ENCODE peak calls at places on chromosomes 7 and 10, in ten cellular contexts. One of them, this sample, is unnamed. For H3K4me1, the result is how much of the 10 kb centered on the place peaks cover.

GRCh38 chr7:41147651-41148360 is 555.1 kb downstream of the INHBA start:
- DNase-seq in left ventricle myocardium inferior: no peak
- DNase-seq in OCI-LY7: no peak
- DNase-seq in breast epithelium: no peak
- DNase-seq in astrocyte: peak
- DNase-seq in CD4-positive, CD25-positive, alpha-beta regulatory T cell: no peak
- DNase-seq in GM23338: no peak
- DNase-seq in thyroid gland: no peak
- DNase-seq in A549: no peak
- DNase-seq in mammary epithelial cell: no peak
- DNase-seq in this sample: no peak

GRCh38 chr7:23530901-23531793 is 634 bp downstream of the TRA2A start:
- DNase-seq in left ventricle myocardium inferior: peak
- DNase-seq in OCI-LY7: peak
- DNase-seq in breast epithelium: no peak
- DNase-seq in astrocyte: peak
- DNase-seq in CD4-positive, CD25-positive, alpha-beta regulatory T cell: peak
- DNase-seq in GM23338: peak
- DNase-seq in thyroid gland: peak
- DNase-seq in A549: peak
- DNase-seq in mammary epithelial cell: peak
- DNase-seq in this sample: peak

GRCh38 chr10:35986756-35987467 is 344.8 kb upstream of the FZD8 start:
- DNase-seq in left ventricle myocardium inferior: no peak
- DNase-seq in OCI-LY7: no peak
- DNase-seq in breast epithelium: no peak
- DNase-seq in astrocyte: no peak
- DNase-seq in CD4-positive, CD25-positive, alpha-beta regulatory T cell: no peak
- DNase-seq in GM23338: no peak
- DNase-seq in thyroid gland: no peak
- DNase-seq in A549: no peak
- DNase-seq in mammary epithelial cell: no peak
- DNase-seq in this sample: no peak

GRCh38 chr10:118412132-118412531 is 70.0 kb upstream of the FAM204A start:
- DNase-seq in left ventricle myocardium inferior: no peak
- DNase-seq in OCI-LY7: no peak
- DNase-seq in breast epithelium: no peak
- DNase-seq in astrocyte: no peak
- DNase-seq in CD4-positive, CD25-positive, alpha-beta regulatory T cell: no peak
- DNase-seq in GM23338: no peak
- DNase-seq in thyroid gland: no peak
- DNase-seq in A549: no peak
- DNase-seq in mammary epithelial cell: no peak
- DNase-seq in this sample: no peak

GRCh38 chr7:142384508-142384922 is 126.7 kb upstream of the PRSS58 start:
- DNase-seq in left ventricle myocardium inferior: no peak
- DNase-seq in OCI-LY7: no peak
- DNase-seq in breast epithelium: no peak
- DNase-seq in astrocyte: peak
- DNase-seq in CD4-positive, CD25-positive, alpha-beta regulatory T cell: no peak
- DNase-seq in GM23338: no peak
- DNase-seq in thyroid gland: no peak
- DNase-seq in A549: no peak
- DNase-seq in mammary epithelial cell: peak
- DNase-seq in this sample: no peak

GRCh38 chr10:30111340-30111980 is 52.1 kb upstream of the JCAD start:
- DNase-seq in left ventricle myocardium inferior: no peak
- DNase-seq in OCI-LY7: no peak
- DNase-seq in breast epithelium: no peak
- DNase-seq in astrocyte: peak
- DNase-seq in CD4-positive, CD25-positive, alpha-beta regulatory T cell: no peak
- DNase-seq in GM23338: no peak
- DNase-seq in thyroid gland: no peak
- DNase-seq in A549: peak
- DNase-seq in mammary epithelial cell: no peak
- DNase-seq in this sample: no peak

GRCh38 chr7:99473315-99473596 is 566 bp downstream of the ZNF789 start:
- DNase-seq in left ventricle myocardium inferior: no peak
- DNase-seq in OCI-LY7: peak
- DNase-seq in breast epithelium: no peak
- DNase-seq in astrocyte: peak
- DNase-seq in CD4-positive, CD25-positive, alpha-beta regulatory T cell: no peak
- DNase-seq in GM23338: peak
- DNase-seq in thyroid gland: no peak
- DNase-seq in A549: peak
- DNase-seq in mammary epithelial cell: peak
- DNase-seq in this sample: no peak

GRCh38 chr7:89357121-89357520 is 561.6 kb upstream of the TEX47 start:
- DNase-seq in left ventricle myocardium inferior: no peak
- DNase-seq in OCI-LY7: no peak
- DNase-seq in breast epithelium: no peak
- DNase-seq in astrocyte: no peak
- DNase-seq in CD4-positive, CD25-positive, alpha-beta regulatory T cell: no peak
- DNase-seq in GM23338: no peak
- DNase-seq in thyroid gland: no peak
- DNase-seq in A549: no peak
- DNase-seq in mammary epithelial cell: no peak
- DNase-seq in this sample: no peak

GRCh38 chr10:121594623-121595320 is 3.5 kb downstream of the FGFR2 start:
- DNase-seq in left ventricle myocardium inferior: no peak
- DNase-seq in OCI-LY7: no peak
- DNase-seq in breast epithelium: no peak
- DNase-seq in astrocyte: peak
- DNase-seq in CD4-positive, CD25-positive, alpha-beta regulatory T cell: no peak
- DNase-seq in GM23338: no peak
- DNase-seq in thyroid gland: peak
- DNase-seq in A549: no peak
- DNase-seq in mammary epithelial cell: no peak
- DNase-seq in this sample: no peak

GRCh38 chr7:127822822-127823508 is 171.0 kb downstream of the SND1 start:
- DNase-seq in left ventricle myocardium inferior: no peak
- DNase-seq in OCI-LY7: peak
- DNase-seq in breast epithelium: no peak
- DNase-seq in astrocyte: no peak
- DNase-seq in CD4-positive, CD25-positive, alpha-beta regulatory T cell: no peak
- DNase-seq in GM23338: peak
- DNase-seq in thyroid gland: no peak
- DNase-seq in A549: no peak
- DNase-seq in mammary epithelial cell: peak
- DNase-seq in this sample: no peak

GRCh38 chr7:73770002-73770859 is at the start of gene CLDN3:
- DNase-seq in left ventricle myocardium inferior: no peak
- DNase-seq in OCI-LY7: peak
- DNase-seq in breast epithelium: peak
- DNase-seq in astrocyte: peak
- DNase-seq in CD4-positive, CD25-positive, alpha-beta regulatory T cell: no peak
- DNase-seq in GM23338: peak
- DNase-seq in thyroid gland: peak
- DNase-seq in A549: peak
- DNase-seq in mammary epithelial cell: peak
- DNase-seq in this sample: peak

GRCh38 chr7:138796038-138796580 is 1.7 kb upstream of the TMEM213 start:
- DNase-seq in left ventricle myocardium inferior: no peak
- DNase-seq in OCI-LY7: no peak
- DNase-seq in breast epithelium: no peak
- DNase-seq in astrocyte: no peak
- DNase-seq in CD4-positive, CD25-positive, alpha-beta regulatory T cell: no peak
- DNase-seq in GM23338: no peak
- DNase-seq in thyroid gland: no peak
- DNase-seq in A549: no peak
- DNase-seq in mammary epithelial cell: no peak
- DNase-seq in this sample: no peak

GRCh38 chr10:61901829-61902447 is 439 bp downstream of the ARID5B start:
- DNase-seq in left ventricle myocardium inferior: no peak
- DNase-seq in OCI-LY7: peak
- DNase-seq in breast epithelium: no peak
- DNase-seq in astrocyte: peak
- DNase-seq in CD4-positive, CD25-positive, alpha-beta regulatory T cell: no peak
- DNase-seq in GM23338: peak
- DNase-seq in thyroid gland: peak
- DNase-seq in A549: peak
- DNase-seq in mammary epithelial cell: peak
- DNase-seq in this sample: no peak

DNA sequence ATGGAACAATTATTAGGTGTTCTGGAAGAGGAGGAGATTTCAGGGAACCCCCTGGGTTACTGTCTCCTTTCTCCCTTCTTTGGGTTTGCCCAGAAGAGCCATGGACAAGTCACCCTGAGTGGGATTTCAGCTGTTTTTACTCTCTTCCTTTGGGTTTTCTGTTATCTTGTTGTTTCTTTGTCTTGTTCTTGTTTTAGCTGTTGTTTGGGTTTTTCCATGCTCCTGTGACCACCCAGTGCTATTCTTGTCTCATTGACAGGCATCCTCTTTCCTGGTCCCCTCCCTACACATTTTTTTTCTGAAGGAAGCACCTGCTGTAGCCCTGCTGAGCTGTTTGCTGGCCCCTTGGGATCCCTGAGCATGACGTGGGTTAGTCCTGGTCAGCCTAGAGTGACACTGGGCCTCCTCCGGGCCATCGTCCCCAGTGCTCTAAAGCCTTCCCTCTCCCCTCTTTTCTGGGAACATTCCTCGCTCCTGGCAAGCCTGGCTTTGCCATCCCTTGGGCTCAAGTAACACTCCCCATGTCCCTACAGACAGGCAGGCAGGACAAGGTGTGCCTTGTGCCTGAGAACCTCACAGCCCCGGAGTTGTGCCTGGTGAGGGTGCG is 3.5 kb downstream of the SH2D4B start:
- DNase-seq in left ventricle myocardium inferior: peak
- DNase-seq in OCI-LY7: no peak
- DNase-seq in breast epithelium: no peak
- DNase-seq in astrocyte: no peak
- DNase-seq in CD4-positive, CD25-positive, alpha-beta regulatory T cell: no peak
- DNase-seq in GM23338: no peak
- DNase-seq in thyroid gland: no peak
- DNase-seq in A549: no peak
- DNase-seq in mammary epithelial cell: no peak
- DNase-seq in this sample: no peak
- H3K27ac ChIP-seq in left ventricle myocardium inferior: peak
- H3K27ac ChIP-seq in OCI-LY7: no peak
- H3K27ac ChIP-seq in breast epithelium: peak
- H3K27ac ChIP-seq in astrocyte: no peak
- H3K27ac ChIP-seq in CD4-positive, CD25-positive, alpha-beta regulatory T cell: no peak
- H3K27ac ChIP-seq in GM23338: no peak
- H3K27ac ChIP-seq in thyroid gland: peak
- H3K27ac ChIP-seq in A549: no peak
- H3K27ac ChIP-seq in mammary epithelial cell: peak
- H3K27ac ChIP-seq in this sample: peak

GRCh38 chr10:75229961-75230360 is 5.8 kb downstream of the COMTD1 start:
- DNase-seq in left ventricle myocardium inferior: no peak
- DNase-seq in OCI-LY7: no peak
- DNase-seq in breast epithelium: no peak
- DNase-seq in astrocyte: peak
- DNase-seq in CD4-positive, CD25-positive, alpha-beta regulatory T cell: no peak
- DNase-seq in GM23338: no peak
- DNase-seq in thyroid gland: no peak
- DNase-seq in A549: peak
- DNase-seq in mammary epithelial cell: no peak
- DNase-seq in this sample: no peak

GRCh38 chr10:75226656-75227055 is 9.1 kb downstream of the COMTD1 start:
- DNase-seq in left ventricle myocardium inferior: no peak
- DNase-seq in OCI-LY7: no peak
- DNase-seq in breast epithelium: no peak
- DNase-seq in astrocyte: no peak
- DNase-seq in CD4-positive, CD25-positive, alpha-beta regulatory T cell: no peak
- DNase-seq in GM23338: peak
- DNase-seq in thyroid gland: no peak
- DNase-seq in A549: no peak
- DNase-seq in mammary epithelial cell: no peak
- DNase-seq in this sample: no peak

GRCh38 chr10:75228834-75229233 is 6.9 kb downstream of the COMTD1 start:
- DNase-seq in left ventricle myocardium inferior: no peak
- DNase-seq in OCI-LY7: no peak
- DNase-seq in breast epithelium: no peak
- DNase-seq in astrocyte: no peak
- DNase-seq in CD4-positive, CD25-positive, alpha-beta regulatory T cell: no peak
- DNase-seq in GM23338: no peak
- DNase-seq in thyroid gland: no peak
- DNase-seq in A549: no peak
- DNase-seq in mammary epithelial cell: no peak
- DNase-seq in this sample: no peak

GRCh38 chr10:75226055-75226454 is 9.7 kb downstream of the COMTD1 start:
- DNase-seq in left ventricle myocardium inferior: no peak
- DNase-seq in OCI-LY7: no peak
- DNase-seq in breast epithelium: no peak
- DNase-seq in astrocyte: no peak
- DNase-seq in CD4-positive, CD25-positive, alpha-beta regulatory T cell: no peak
- DNase-seq in GM23338: no peak
- DNase-seq in thyroid gland: no peak
- DNase-seq in A549: no peak
- DNase-seq in mammary epithelial cell: no peak
- DNase-seq in this sample: no peak

GRCh38 chr10:75228278-75228677 is 7.5 kb downstream of the COMTD1 start:
- DNase-seq in left ventricle myocardium inferior: no peak
- DNase-seq in OCI-LY7: no peak
- DNase-seq in breast epithelium: no peak
- DNase-seq in astrocyte: no peak
- DNase-seq in CD4-positive, CD25-positive, alpha-beta regulatory T cell: no peak
- DNase-seq in GM23338: no peak
- DNase-seq in thyroid gland: no peak
- DNase-seq in A549: no peak
- DNase-seq in mammary epithelial cell: no peak
- DNase-seq in this sample: no peak
- H3K4me1 ChIP-seq in left ventricle myocardium inferior: half or more
- H3K4me1 ChIP-seq in OCI-LY7: under half
- H3K4me1 ChIP-seq in breast epithelium: under half
- H3K4me1 ChIP-seq in astrocyte: under half
- H3K4me1 ChIP-seq in CD4-positive, CD25-positive, alpha-beta regulatory T cell: under half
- H3K4me1 ChIP-seq in GM23338: under half
- H3K4me1 ChIP-seq in thyroid gland: half or more
- H3K4me1 ChIP-seq in A549: half or more
- H3K4me1 ChIP-seq in mammary epithelial cell: half or more
- H3K4me1 ChIP-seq in this sample: under half

DNA sequence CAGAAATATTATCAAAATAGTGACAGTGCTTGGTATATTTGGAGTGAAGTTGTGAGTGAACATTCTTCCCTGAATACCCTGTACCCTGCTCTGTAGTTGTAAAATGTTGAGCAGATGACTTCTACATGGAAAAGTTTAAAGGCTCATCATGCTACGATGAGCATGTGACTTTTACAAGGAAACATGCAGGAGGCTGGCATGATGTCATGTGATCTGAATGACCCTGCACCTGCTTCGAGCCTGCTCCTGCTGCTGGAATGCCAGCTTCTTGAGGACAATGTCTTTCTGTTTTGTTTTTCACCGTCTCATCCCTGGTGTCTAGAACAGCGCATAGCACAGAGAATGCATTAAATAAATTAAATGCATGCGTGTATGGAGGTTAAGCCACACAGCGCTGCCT is 5.4 kb upstream of the INPP5A start:
- DNase-seq in left ventricle myocardium inferior: no peak
- DNase-seq in OCI-LY7: no peak
- DNase-seq in breast epithelium: no peak
- DNase-seq in astrocyte: no peak
- DNase-seq in CD4-positive, CD25-positive, alpha-beta regulatory T cell: no peak
- DNase-seq in GM23338: no peak
- DNase-seq in thyroid gland: no peak
- DNase-seq in A549: no peak
- DNase-seq in mammary epithelial cell: no peak
- DNase-seq in this sample: no peak
- H3K27ac ChIP-seq in left ventricle myocardium inferior: no peak
- H3K27ac ChIP-seq in OCI-LY7: no peak
- H3K27ac ChIP-seq in breast epithelium: no peak
- H3K27ac ChIP-seq in astrocyte: peak
- H3K27ac ChIP-seq in CD4-positive, CD25-positive, alpha-beta regulatory T cell: no peak
- H3K27ac ChIP-seq in GM23338: no peak
- H3K27ac ChIP-seq in thyroid gland: peak
- H3K27ac ChIP-seq in A549: no peak
- H3K27ac ChIP-seq in mammary epithelial cell: no peak
- H3K27ac ChIP-seq in this sample: no peak

GRCh38 chr7:1559626-1560590 is 3.9 kb upstream of the TMEM184A start:
- DNase-seq in left ventricle myocardium inferior: no peak
- DNase-seq in OCI-LY7: no peak
- DNase-seq in breast epithelium: no peak
- DNase-seq in astrocyte: no peak
- DNase-seq in CD4-positive, CD25-positive, alpha-beta regulatory T cell: no peak
- DNase-seq in GM23338: no peak
- DNase-seq in thyroid gland: no peak
- DNase-seq in A549: no peak
- DNase-seq in mammary epithelial cell: peak
- DNase-seq in this sample: no peak
- H3K4me1 ChIP-seq in left ventricle myocardium inferior: under half
- H3K4me1 ChIP-seq in OCI-LY7: under half
- H3K4me1 ChIP-seq in breast epithelium: under half
- H3K4me1 ChIP-seq in astrocyte: under half
- H3K4me1 ChIP-seq in CD4-positive, CD25-positive, alpha-beta regulatory T cell: under half
- H3K4me1 ChIP-seq in GM23338: under half
- H3K4me1 ChIP-seq in thyroid gland: under half
- H3K4me1 ChIP-seq in A549: under half
- H3K4me1 ChIP-seq in mammary epithelial cell: half or more
- H3K4me1 ChIP-seq in this sample: under half

This sample was measured in left lung.